ENCODE peak calls at places on chromosome 4, in ten cellular contexts. One of them, this sample, is unnamed.

GRCh38 chr4:122668241-122668640 is 47.4 kb upstream of the IL21 start:
- DNase-seq in pancreas: no peak
- DNase-seq in OCI-LY7: no peak
- DNase-seq in activated T-cell treated with anti-CD3 and anti-CD28 coated beads, Interleukin-2, amount 50 U/mL, for 1 hour: no peak
- DNase-seq in non-pigmented ciliary epithelial cell: no peak
- DNase-seq in A172: no peak
- DNase-seq in fibroblast of mammary gland: peak
- DNase-seq in ascending aorta: no peak
- DNase-seq in ecto neural progenitor cell: no peak
- DNase-seq in left cardiac atrium: no peak
- DNase-seq in this sample: no peak

GRCh38 chr4:100041646-100042045 is 91.6 kb upstream of the H2AZ1 start:
- DNase-seq in activated T-cell treated with anti-CD3 and anti-CD28 coated beads, Interleukin-2, amount 50 U/mL, for 1 hour: no peak
- DNase-seq in A172: no peak
- DNase-seq in OCI-LY7: no peak
- DNase-seq in ecto neural progenitor cell: no peak
- DNase-seq in left cardiac atrium: no peak
- DNase-seq in non-pigmented ciliary epithelial cell: no peak
- DNase-seq in pancreas: no peak
- DNase-seq in ascending aorta: no peak
- DNase-seq in fibroblast of mammary gland: no peak
- DNase-seq in this sample: no peak

GRCh38 chr4:139526928-139527327 is 29.1 kb downstream of the SETD7 start:
- DNase-seq in ecto neural progenitor cell: no peak
- DNase-seq in fibroblast of mammary gland: no peak
- DNase-seq in ascending aorta: no peak
- DNase-seq in activated T-cell treated with anti-CD3 and anti-CD28 coated beads, Interleukin-2, amount 50 U/mL, for 1 hour: no peak
- DNase-seq in A172: no peak
- DNase-seq in left cardiac atrium: no peak
- DNase-seq in OCI-LY7: no peak
- DNase-seq in pancreas: no peak
- DNase-seq in non-pigmented ciliary epithelial cell: no peak
- DNase-seq in this sample: no peak

GRCh38 chr4:137083571-137083970 is 448.7 kb downstream of the PCDH18 start:
- DNase-seq in non-pigmented ciliary epithelial cell: no peak
- DNase-seq in ascending aorta: no peak
- DNase-seq in A172: no peak
- DNase-seq in ecto neural progenitor cell: no peak
- DNase-seq in left cardiac atrium: no peak
- DNase-seq in OCI-LY7: no peak
- DNase-seq in pancreas: no peak
- DNase-seq in activated T-cell treated with anti-CD3 and anti-CD28 coated beads, Interleukin-2, amount 50 U/mL, for 1 hour: no peak
- DNase-seq in fibroblast of mammary gland: peak
- DNase-seq in this sample: no peak

GRCh38 chr4:1187182-1187581 is 14.8 kb upstream of the SPON2 start:
- DNase-seq in OCI-LY7: no peak
- DNase-seq in activated T-cell treated with anti-CD3 and anti-CD28 coated beads, Interleukin-2, amount 50 U/mL, for 1 hour: no peak
- DNase-seq in fibroblast of mammary gland: no peak
- DNase-seq in A172: no peak
- DNase-seq in ecto neural progenitor cell: no peak
- DNase-seq in left cardiac atrium: no peak
- DNase-seq in ascending aorta: no peak
- DNase-seq in pancreas: no peak
- DNase-seq in non-pigmented ciliary epithelial cell: no peak
- DNase-seq in this sample: no peak

GRCh38 chr4:108118505-108118904 is 50.2 kb downstream of the LEF1 start:
- DNase-seq in left cardiac atrium: no peak
- DNase-seq in non-pigmented ciliary epithelial cell: no peak
- DNase-seq in OCI-LY7: peak
- DNase-seq in fibroblast of mammary gland: no peak
- DNase-seq in ascending aorta: no peak
- DNase-seq in activated T-cell treated with anti-CD3 and anti-CD28 coated beads, Interleukin-2, amount 50 U/mL, for 1 hour: no peak
- DNase-seq in A172: peak
- DNase-seq in ecto neural progenitor cell: no peak
- DNase-seq in pancreas: no peak
- DNase-seq in this sample: peak

GRCh38 chr4:181909368-181909767 is 333.8 kb upstream of the TENM3 start:
- DNase-seq in pancreas: no peak
- DNase-seq in non-pigmented ciliary epithelial cell: peak
- DNase-seq in ecto neural progenitor cell: no peak
- DNase-seq in ascending aorta: no peak
- DNase-seq in fibroblast of mammary gland: peak
- DNase-seq in left cardiac atrium: no peak
- DNase-seq in activated T-cell treated with anti-CD3 and anti-CD28 coated beads, Interleukin-2, amount 50 U/mL, for 1 hour: no peak
- DNase-seq in A172: peak
- DNase-seq in OCI-LY7: no peak
- DNase-seq in this sample: peak

GRCh38 chr4:101367201-101367600 is 19.9 kb upstream of the PPP3CA start:
- DNase-seq in fibroblast of mammary gland: peak
- DNase-seq in ascending aorta: no peak
- DNase-seq in OCI-LY7: no peak
- DNase-seq in left cardiac atrium: no peak
- DNase-seq in pancreas: no peak
- DNase-seq in non-pigmented ciliary epithelial cell: peak
- DNase-seq in A172: peak
- DNase-seq in activated T-cell treated with anti-CD3 and anti-CD28 coated beads, Interleukin-2, amount 50 U/mL, for 1 hour: no peak
- DNase-seq in ecto neural progenitor cell: no peak
- DNase-seq in this sample: peak

GRCh38 chr4:153497091-153497531 is 31.0 kb downstream of the TMEM131L start:
- DNase-seq in left cardiac atrium: no peak
- DNase-seq in fibroblast of mammary gland: peak
- DNase-seq in A172: peak
- DNase-seq in activated T-cell treated with anti-CD3 and anti-CD28 coated beads, Interleukin-2, amount 50 U/mL, for 1 hour: peak
- DNase-seq in OCI-LY7: peak
- DNase-seq in pancreas: no peak
- DNase-seq in ascending aorta: no peak
- DNase-seq in ecto neural progenitor cell: no peak
- DNase-seq in non-pigmented ciliary epithelial cell: no peak
- DNase-seq in this sample: peak

GRCh38 chr4:122932763-122933162 is 10.4 kb upstream of the NUDT6 start:
- DNase-seq in left cardiac atrium: no peak
- DNase-seq in pancreas: no peak
- DNase-seq in ascending aorta: no peak
- DNase-seq in A172: no peak
- DNase-seq in OCI-LY7: no peak
- DNase-seq in fibroblast of mammary gland: no peak
- DNase-seq in ecto neural progenitor cell: no peak
- DNase-seq in activated T-cell treated with anti-CD3 and anti-CD28 coated beads, Interleukin-2, amount 50 U/mL, for 1 hour: no peak
- DNase-seq in non-pigmented ciliary epithelial cell: no peak
- DNase-seq in this sample: no peak

GRCh38 chr4:94758700-94759399 is 1.1 kb downstream of the BMPR1B start:
- DNase-seq in non-pigmented ciliary epithelial cell: no peak
- DNase-seq in activated T-cell treated with anti-CD3 and anti-CD28 coated beads, Interleukin-2, amount 50 U/mL, for 1 hour: no peak
- DNase-seq in OCI-LY7: no peak
- DNase-seq in ecto neural progenitor cell: peak
- DNase-seq in A172: no peak
- DNase-seq in left cardiac atrium: no peak
- DNase-seq in pancreas: peak
- DNase-seq in fibroblast of mammary gland: no peak
- DNase-seq in ascending aorta: no peak
- DNase-seq in this sample: peak

GRCh38 chr4:8910822-8911310 is 39.2 kb upstream of the HMX1 start:
- DNase-seq in ecto neural progenitor cell: peak
- DNase-seq in OCI-LY7: no peak
- DNase-seq in ascending aorta: peak
- DNase-seq in pancreas: peak
- DNase-seq in activated T-cell treated with anti-CD3 and anti-CD28 coated beads, Interleukin-2, amount 50 U/mL, for 1 hour: peak
- DNase-seq in fibroblast of mammary gland: no peak
- DNase-seq in A172: peak
- DNase-seq in left cardiac atrium: no peak
- DNase-seq in non-pigmented ciliary epithelial cell: no peak
- DNase-seq in this sample: no peak

GRCh38 chr4:60019180-60019579 is 1180.9 kb upstream of the ADGRL3 start:
- DNase-seq in activated T-cell treated with anti-CD3 and anti-CD28 coated beads, Interleukin-2, amount 50 U/mL, for 1 hour: no peak
- DNase-seq in ascending aorta: no peak
- DNase-seq in A172: no peak
- DNase-seq in non-pigmented ciliary epithelial cell: no peak
- DNase-seq in ecto neural progenitor cell: no peak
- DNase-seq in pancreas: no peak
- DNase-seq in fibroblast of mammary gland: no peak
- DNase-seq in OCI-LY7: no peak
- DNase-seq in left cardiac atrium: no peak
- DNase-seq in this sample: no peak

GRCh38 chr4:17033256-17034245 is 135.1 kb upstream of the LDB2 start:
- DNase-seq in left cardiac atrium: no peak
- DNase-seq in ascending aorta: no peak
- DNase-seq in ecto neural progenitor cell: no peak
- DNase-seq in activated T-cell treated with anti-CD3 and anti-CD28 coated beads, Interleukin-2, amount 50 U/mL, for 1 hour: no peak
- DNase-seq in fibroblast of mammary gland: peak
- DNase-seq in OCI-LY7: no peak
- DNase-seq in non-pigmented ciliary epithelial cell: no peak
- DNase-seq in A172: no peak
- DNase-seq in pancreas: no peak
- DNase-seq in this sample: no peak

GRCh38 chr4:109576462-109576861 is 16.4 kb downstream of the MCUB start:
- DNase-seq in non-pigmented ciliary epithelial cell: no peak
- DNase-seq in OCI-LY7: no peak
- DNase-seq in A172: peak
- DNase-seq in left cardiac atrium: no peak
- DNase-seq in pancreas: no peak
- DNase-seq in activated T-cell treated with anti-CD3 and anti-CD28 coated beads, Interleukin-2, amount 50 U/mL, for 1 hour: no peak
- DNase-seq in ascending aorta: no peak
- DNase-seq in fibroblast of mammary gland: peak
- DNase-seq in ecto neural progenitor cell: no peak
- DNase-seq in this sample: no peak

GRCh38 chr4:83362492-83363329 is 28.1 kb upstream of the HPSE start:
- DNase-seq in activated T-cell treated with anti-CD3 and anti-CD28 coated beads, Interleukin-2, amount 50 U/mL, for 1 hour: no peak
- DNase-seq in A172: peak
- DNase-seq in OCI-LY7: peak
- DNase-seq in fibroblast of mammary gland: peak
- DNase-seq in ascending aorta: no peak
- DNase-seq in non-pigmented ciliary epithelial cell: no peak
- DNase-seq in left cardiac atrium: no peak
- DNase-seq in pancreas: no peak
- DNase-seq in ecto neural progenitor cell: no peak
- DNase-seq in this sample: peak

GRCh38 chr4:32987111-32987510 is 2266.9 kb downstream of the PCDH7 start:
- DNase-seq in pancreas: no peak
- DNase-seq in left cardiac atrium: no peak
- DNase-seq in ascending aorta: no peak
- DNase-seq in non-pigmented ciliary epithelial cell: no peak
- DNase-seq in OCI-LY7: no peak
- DNase-seq in A172: no peak
- DNase-seq in ecto neural progenitor cell: no peak
- DNase-seq in activated T-cell treated with anti-CD3 and anti-CD28 coated beads, Interleukin-2, amount 50 U/mL, for 1 hour: no peak
- DNase-seq in fibroblast of mammary gland: no peak
- DNase-seq in this sample: no peak

GRCh38 chr4:80492761-80493160 is 157.2 kb downstream of the CFAP299 start:
- DNase-seq in non-pigmented ciliary epithelial cell: no peak
- DNase-seq in activated T-cell treated with anti-CD3 and anti-CD28 coated beads, Interleukin-2, amount 50 U/mL, for 1 hour: peak
- DNase-seq in ascending aorta: no peak
- DNase-seq in ecto neural progenitor cell: no peak
- DNase-seq in OCI-LY7: peak
- DNase-seq in left cardiac atrium: no peak
- DNase-seq in A172: peak
- DNase-seq in fibroblast of mammary gland: no peak
- DNase-seq in pancreas: no peak
- DNase-seq in this sample: no peak

This sample was measured in brain microvascular endothelial cell.